ENCODE peak calls at places on chromosomes 5 and 9, in nine cellular contexts. J is HCT116, Y is GM23338, N is neural progenitor cell, Z is transverse colon, P is heart left ventricle, K is fibroblast of lung, R is gastrocnemius medialis, B is endothelial cell of umbilical vein. T is an unnamed sample. For H3K4me1, the result is how much of the 10 kb centered on the place peaks cover.

GRCh38 chr9:134403682-134404301 is 77.5 kb downstream of the RXRA start:
- DNase-seq in J (no peak), Y (no peak), N (no peak), Z (peak), P (peak), K (peak), R (peak), B (peak), T (no peak)

GRCh38 chr9:85600675-85601263 is 141.0 kb downstream of the AGTPBP1 start:
- DNase-seq in J (no peak), Y (peak), N (no peak), Z (no peak), P (no peak), K (no peak), R (peak), B (no peak), T (no peak)

GRCh38 chr9:21965401-21965951 is 28.7 kb downstream of the CDKN2A start:
- DNase-seq in J (no peak), Y (peak), N (peak), Z (peak), P (no peak), K (peak), R (peak), B (peak), T (no peak)

GRCh38 chr9:97575673-97576048 is 57.5 kb downstream of the TSTD2 start:
- DNase-seq in J (no peak), Y (no peak), N (no peak), Z (no peak), P (peak), K (no peak), R (no peak), B (no peak), T (no peak)

GRCh38 chr9:8730618-8731017 is 931.0 kb upstream of the DMAC1 start:
- DNase-seq in J (no peak), Y (no peak), N (no peak), Z (no peak), P (no peak), K (no peak), R (no peak), B (no peak), T (no peak)

GRCh38 chr9:116318463-116319271 is 165.1 kb downstream of the PAPPA start:
- DNase-seq in J (no peak), Y (no peak), N (peak), Z (peak), P (peak), K (peak), R (peak), B (no peak), T (no peak)

GRCh38 chr9:127966416-127967150 is 14.2 kb downstream of the EEIG1 start:
- DNase-seq in J (no peak), Y (no peak), N (no peak), Z (peak), P (peak), K (no peak), R (no peak), B (peak), T (no peak)

GRCh38 chr9:122816163-122816867 is 12.1 kb downstream of the PDCL start:
- DNase-seq in J (no peak), Y (no peak), N (no peak), Z (peak), P (peak), K (no peak), R (peak), B (peak), T (no peak)

GRCh38 chr5:38456657-38457056 is 99.8 kb downstream of the LIFR start:
- DNase-seq in J (no peak), Y (no peak), N (no peak), Z (no peak), P (no peak), K (no peak), R (no peak), B (no peak), T (peak)

GRCh38 chr9:138105561-138106505 is 228.3 kb downstream of the CACNA1B start:
- DNase-seq in J (no peak), Y (no peak), N (no peak), Z (no peak), P (no peak), K (no peak), R (no peak), B (no peak), T (no peak)

GRCh38 chr9:27054841-27055240 is 49.4 kb upstream of the LRRC19 start:
- DNase-seq in J (no peak), Y (no peak), N (no peak), Z (no peak), P (no peak), K (no peak), R (no peak), B (peak), T (no peak)

GRCh38 chr5:37812365-37812764 is 27.5 kb downstream of the GDNF start:
- DNase-seq in J (no peak), Y (no peak), N (no peak), Z (no peak), P (no peak), K (no peak), R (peak), B (no peak), T (no peak)

GRCh38 chr5:170402508-170402907 is 13.3 kb upstream of the KCNMB1 start:
- DNase-seq in J (no peak), Y (no peak), N (no peak), Z (no peak), P (no peak), K (no peak), R (no peak), B (no peak), T (no peak)

GRCh38 chr5:172385164-172385563 is 69.2 kb downstream of the SH3PXD2B start:
- DNase-seq in J (no peak), Y (no peak), N (no peak), Z (no peak), P (no peak), K (no peak), R (no peak), B (no peak), T (no peak)

GRCh38 chr5:115758356-115758755 is 58.1 kb downstream of the CDO1 start:
- DNase-seq in J (no peak), Y (no peak), N (no peak), Z (no peak), P (no peak), K (no peak), R (no peak), B (no peak), T (no peak)

GRCh38 chr9:6938447-6938846 is 180.7 kb downstream of the KDM4C start:
- DNase-seq in J (no peak), Y (no peak), N (no peak), Z (no peak), P (peak), K (peak), R (no peak), B (no peak), T (no peak)

GRCh38 chr5:149760700-149761187 is 30.6 kb downstream of the PPARGC1B start:
- DNase-seq in J (no peak), Y (no peak), N (no peak), Z (no peak), P (no peak), K (no peak), R (no peak), B (no peak), T (peak)

GRCh38 chr5:154477382-154478223 is 424 bp downstream of the HAND1 start:
- DNase-seq in J (no peak), Y (peak), N (peak), Z (no peak), P (no peak), K (no peak), R (no peak), B (peak), T (no peak)

GRCh38 chr5:139395844-139396640 is 1.1 kb upstream of the PROB1 start:
- DNase-seq in J (no peak), Y (no peak), N (no peak), Z (no peak), P (no peak), K (no peak), R (peak), B (no peak), T (no peak)

GRCh38 chr5:36724429-36725332 is 118.3 kb downstream of the SLC1A3 start:
- DNase-seq in J (no peak), Y (peak), N (no peak), Z (peak), P (peak), K (no peak), R (peak), B (no peak), T (no peak)

GRCh38 chr5:53120165-53120564 is 10.6 kb upstream of the MOCS2 start:
- DNase-seq in J (no peak), Y (no peak), N (no peak), Z (no peak), P (no peak), K (no peak), R (no peak), B (no peak), T (no peak)

GRCh38 chr5:169286572-169287325 is 14.2 kb downstream of the SLIT3 start:
- DNase-seq in J (no peak), Y (no peak), N (no peak), Z (no peak), P (peak), K (no peak), R (no peak), B (no peak), T (no peak)

GRCh38 chr5:68771221-68771620 is 322.6 kb upstream of the SLC30A5 start:
- DNase-seq in J (no peak), Y (no peak), N (no peak), Z (no peak), P (no peak), K (no peak), R (no peak), B (no peak), T (no peak)

GRCh38 chr5:99900302-99900811 is 634.8 kb upstream of the FAM174A start:
- DNase-seq in J (peak), Y (no peak), N (no peak), Z (no peak), P (no peak), K (peak), R (no peak), B (peak), T (no peak)

GRCh38 chr5:15483348-15484090 is 16.5 kb upstream of the FBXL7 start:
- DNase-seq in J (no peak), Y (no peak), N (peak), Z (no peak), P (no peak), K (peak), R (no peak), B (peak), T (no peak)

GRCh38 chr9:134384811-134385479 is 58.7 kb downstream of the RXRA start:
- DNase-seq in J (no peak), Y (no peak), N (peak), Z (no peak), P (no peak), K (no peak), R (no peak), B (no peak), T (no peak)

GRCh38 chr9:112439171-112439570 is 47.5 kb upstream of the KIAA1958 start:
- DNase-seq in J (no peak), Y (no peak), N (no peak), Z (no peak), P (no peak), K (no peak), R (no peak), B (no peak), T (no peak)

GRCh38 chr5:122076669-122077450 is 1.2 kb downstream of the LOX start:
- DNase-seq in J (no peak), Y (peak), N (peak), Z (peak), P (peak), K (peak), R (peak), B (peak), T (peak)

GRCh38 chr9:114804504-114804903 is 1.3 kb downstream of the TNFSF15 start:
- DNase-seq in J (peak), Y (no peak), N (no peak), Z (peak), P (no peak), K (peak), R (no peak), B (peak), T (no peak)
- H3K4me1 ChIP-seq in J (under half), Y (under half), N (under half), Z (under half), P (under half), K (under half), R (under half), B (under half), T (under half)

GRCh38 chr5:103263054-103263453 is 4.5 kb downstream of the MACIR start:
- DNase-seq in J (no peak), Y (no peak), N (no peak), Z (no peak), P (no peak), K (peak), R (no peak), B (no peak), T (no peak)

GRCh38 chr5:103259705-103260355 is 1.3 kb downstream of the MACIR start:
- DNase-seq in J (no peak), Y (peak), N (peak), Z (peak), P (peak), K (peak), R (no peak), B (no peak), T (no peak)

GRCh38 chr5:103262422-103262871 is 3.9 kb downstream of the MACIR start:
- DNase-seq in J (no peak), Y (no peak), N (no peak), Z (no peak), P (no peak), K (peak), R (no peak), B (peak), T (no peak)

GRCh38 chr5:103258957-103259704 is 568 bp downstream of the MACIR start:
- DNase-seq in J (no peak), Y (peak), N (peak), Z (peak), P (peak), K (peak), R (peak), B (peak), T (peak)

GRCh38 chr5:103260951-103261350 is 2.4 kb downstream of the MACIR start:
- DNase-seq in J (no peak), Y (no peak), N (no peak), Z (no peak), P (no peak), K (no peak), R (no peak), B (no peak), T (no peak)
- H3K4me1 ChIP-seq in J (under half), Y (under half), N (under half), Z (under half), P (under half), K (under half), R (half or more), B (under half), T (under half)

GRCh38 chr9:99516657-99517049 is 294.6 kb downstream of the SEC61B start:
- DNase-seq in J (no peak), Y (no peak), N (no peak), Z (no peak), P (no peak), K (no peak), R (no peak), B (no peak), T (no peak)
- H3K4me1 ChIP-seq in J (under half), Y (under half), N (under half), Z (under half), P (under half), K (under half), R (under half), B (under half), T (under half)

GRCh38 chr5:14212838-14213237 is 69.7 kb downstream of the TRIO start:
- DNase-seq in J (no peak), Y (no peak), N (no peak), Z (no peak), P (no peak), K (no peak), R (no peak), B (no peak), T (no peak)
- H3K4me1 ChIP-seq in J (under half), Y (half or more), N (under half), Z (half or more), P (half or more), K (under half), R (under half), B (under half), T (half or more)

GRCh38 chr9:124011460-124012301 is at the start of gene LHX2:
- DNase-seq in J (peak), Y (peak), N (peak), Z (peak), P (peak), K (peak), R (no peak), B (peak), T (no peak)

GRCh38 chr9:124014355-124015026 is 2.9 kb downstream of the LHX2 start:
- DNase-seq in J (no peak), Y (no peak), N (no peak), Z (no peak), P (no peak), K (no peak), R (no peak), B (no peak), T (no peak)

GRCh38 chr9:124013263-124014211 is 2.0 kb downstream of the LHX2 start:
- DNase-seq in J (no peak), Y (peak), N (peak), Z (no peak), P (no peak), K (no peak), R (no peak), B (no peak), T (no peak)

GRCh38 chr9:124010665-124011321 is 775 bp upstream of the LHX2 start:
- DNase-seq in J (no peak), Y (peak), N (peak), Z (no peak), P (no peak), K (no peak), R (no peak), B (no peak), T (no peak)

GRCh38 chr9:124012368-124013262 is 1.0 kb downstream of the LHX2 start:
- DNase-seq in J (no peak), Y (peak), N (peak), Z (no peak), P (no peak), K (no peak), R (no peak), B (no peak), T (no peak)
- H3K4me1 ChIP-seq in J (under half), Y (under half), N (half or more), Z (half or more), P (half or more), K (under half), R (under half), B (under half), T (under half)

T was measured in RWPE2.